ENCODE peak calls at places on chromosomes 4 and X, in six cellular contexts. One of them, this sample, is unnamed.

GRCh38 chr4:47372561-47372960 is 90.9 kb downstream of the COMMD8 start:
- DNase-seq in A549: no peak
- DNase-seq in upper lobe of left lung: no peak
- DNase-seq in body of pancreas: no peak
- DNase-seq in brain microvascular endothelial cell: no peak
- DNase-seq in ovary: no peak
- DNase-seq in this sample: no peak

GRCh38 chr4:105605493-105605892 is 53.1 kb downstream of the ARHGEF38 start:
- DNase-seq in ovary: no peak
- DNase-seq in brain microvascular endothelial cell: peak
- DNase-seq in body of pancreas: no peak
- DNase-seq in upper lobe of left lung: no peak
- DNase-seq in A549: no peak
- DNase-seq in this sample: no peak

GRCh38 chr4:61445374-61446063 is 245.4 kb downstream of the ADGRL3 start:
- DNase-seq in A549: no peak
- DNase-seq in upper lobe of left lung: no peak
- DNase-seq in body of pancreas: no peak
- DNase-seq in ovary: no peak
- DNase-seq in brain microvascular endothelial cell: no peak
- DNase-seq in this sample: no peak

GRCh38 chr4:10625130-10625529 is 59.4 kb downstream of the CLNK start:
- DNase-seq in brain microvascular endothelial cell: no peak
- DNase-seq in ovary: no peak
- DNase-seq in upper lobe of left lung: no peak
- DNase-seq in A549: no peak
- DNase-seq in body of pancreas: no peak
- DNase-seq in this sample: no peak

GRCh38 chr4:128244379-128244778 is 43.2 kb downstream of the PGRMC2 start:
- DNase-seq in A549: no peak
- DNase-seq in ovary: no peak
- DNase-seq in body of pancreas: no peak
- DNase-seq in upper lobe of left lung: no peak
- DNase-seq in brain microvascular endothelial cell: peak
- DNase-seq in this sample: no peak

GRCh38 chr4:6938237-6938636 is 28.6 kb downstream of the TBC1D14 start:
- DNase-seq in body of pancreas: no peak
- DNase-seq in upper lobe of left lung: peak
- DNase-seq in brain microvascular endothelial cell: no peak
- DNase-seq in A549: no peak
- DNase-seq in ovary: no peak
- DNase-seq in this sample: no peak

GRCh38 chr4:70518716-70519115 is 347 bp downstream of the AMTN start:
- DNase-seq in ovary: no peak
- DNase-seq in brain microvascular endothelial cell: no peak
- DNase-seq in A549: no peak
- DNase-seq in body of pancreas: no peak
- DNase-seq in upper lobe of left lung: no peak
- DNase-seq in this sample: no peak

GRCh38 chr4:48939785-48940184 is 33.2 kb upstream of the OCIAD2 start:
- DNase-seq in upper lobe of left lung: no peak
- DNase-seq in brain microvascular endothelial cell: peak
- DNase-seq in body of pancreas: no peak
- DNase-seq in ovary: no peak
- DNase-seq in A549: peak
- DNase-seq in this sample: no peak

GRCh38 chr4:1246111-1246881 is 2.6 kb downstream of the CTBP1 start:
- DNase-seq in ovary: peak
- DNase-seq in A549: no peak
- DNase-seq in body of pancreas: peak
- DNase-seq in upper lobe of left lung: peak
- DNase-seq in brain microvascular endothelial cell: no peak
- DNase-seq in this sample: no peak

GRCh38 chrX:6644411-6644810 is 109.5 kb upstream of the VCX3A start:
- DNase-seq in ovary: no peak
- DNase-seq in upper lobe of left lung: no peak
- DNase-seq in body of pancreas: no peak
- DNase-seq in A549: no peak
- DNase-seq in brain microvascular endothelial cell: no peak
- DNase-seq in this sample: no peak

GRCh38 chr4:94084155-94084554 is 123.5 kb upstream of the SMARCAD1 start:
- DNase-seq in brain microvascular endothelial cell: no peak
- DNase-seq in body of pancreas: no peak
- DNase-seq in ovary: no peak
- DNase-seq in upper lobe of left lung: no peak
- DNase-seq in A549: no peak
- DNase-seq in this sample: no peak

GRCh38 chr4:10013722-10014121 is 7.6 kb downstream of the SLC2A9 start:
- DNase-seq in ovary: no peak
- DNase-seq in brain microvascular endothelial cell: peak
- DNase-seq in body of pancreas: peak
- DNase-seq in A549: no peak
- DNase-seq in upper lobe of left lung: peak
- DNase-seq in this sample: peak

GRCh38 chr4:138414202-138414601 is 172.1 kb upstream of the SLC7A11 start:
- DNase-seq in upper lobe of left lung: no peak
- DNase-seq in body of pancreas: no peak
- DNase-seq in A549: no peak
- DNase-seq in ovary: no peak
- DNase-seq in brain microvascular endothelial cell: no peak
- DNase-seq in this sample: no peak

GRCh38 chr4:121654738-121655137 is 42.0 kb downstream of the ANXA5 start:
- DNase-seq in body of pancreas: no peak
- DNase-seq in A549: no peak
- DNase-seq in brain microvascular endothelial cell: no peak
- DNase-seq in ovary: no peak
- DNase-seq in upper lobe of left lung: no peak
- DNase-seq in this sample: no peak

GRCh38 chr4:109134268-109134667 is 168.2 kb downstream of the COL25A1 start:
- DNase-seq in A549: no peak
- DNase-seq in ovary: no peak
- DNase-seq in brain microvascular endothelial cell: no peak
- DNase-seq in upper lobe of left lung: no peak
- DNase-seq in body of pancreas: no peak
- DNase-seq in this sample: no peak

GRCh38 chrX:37746951-37747350 is 32.9 kb upstream of the CYBB start:
- DNase-seq in brain microvascular endothelial cell: no peak
- DNase-seq in A549: no peak
- DNase-seq in upper lobe of left lung: no peak
- DNase-seq in body of pancreas: no peak
- DNase-seq in ovary: no peak
- DNase-seq in this sample: no peak

GRCh38 chrX:20362268-20363002 is 95.7 kb upstream of the RPS6KA3 start:
- DNase-seq in body of pancreas: peak
- DNase-seq in ovary: no peak
- DNase-seq in upper lobe of left lung: peak
- DNase-seq in A549: peak
- DNase-seq in brain microvascular endothelial cell: peak
- DNase-seq in this sample: no peak

GRCh38 chr4:8128096-8128856 is 30.3 kb downstream of the ABLIM2 start:
- DNase-seq in ovary: no peak
- DNase-seq in body of pancreas: no peak
- DNase-seq in A549: no peak
- DNase-seq in upper lobe of left lung: no peak
- DNase-seq in brain microvascular endothelial cell: no peak
- DNase-seq in this sample: no peak

GRCh38 chr4:148023782-148024181 is 291.9 kb downstream of the ARHGAP10 start:
- DNase-seq in brain microvascular endothelial cell: no peak
- DNase-seq in upper lobe of left lung: no peak
- DNase-seq in body of pancreas: no peak
- DNase-seq in ovary: no peak
- DNase-seq in A549: no peak
- DNase-seq in this sample: no peak

GRCh38 chrX:29634516-29634915 is 580.8 kb upstream of the MAGEB2 start:
- DNase-seq in body of pancreas: no peak
- DNase-seq in A549: no peak
- DNase-seq in ovary: no peak
- DNase-seq in brain microvascular endothelial cell: no peak
- DNase-seq in upper lobe of left lung: no peak
- DNase-seq in this sample: no peak

GRCh38 chr4:179344861-179345260 is 1902.6 kb upstream of the AGA start:
- DNase-seq in brain microvascular endothelial cell: no peak
- DNase-seq in ovary: no peak
- DNase-seq in upper lobe of left lung: no peak
- DNase-seq in A549: no peak
- DNase-seq in body of pancreas: no peak
- DNase-seq in this sample: no peak

GRCh38 chrX:129736491-129736890 is 2.3 kb upstream of the XPNPEP2 start:
- DNase-seq in body of pancreas: no peak
- DNase-seq in brain microvascular endothelial cell: no peak
- DNase-seq in A549: no peak
- DNase-seq in upper lobe of left lung: no peak
- DNase-seq in ovary: no peak
- DNase-seq in this sample: no peak

GRCh38 chrX:129741880-129742758 is 3.3 kb downstream of the XPNPEP2 start:
- DNase-seq in brain microvascular endothelial cell: no peak
- DNase-seq in A549: no peak
- DNase-seq in ovary: no peak
- DNase-seq in upper lobe of left lung: no peak
- DNase-seq in body of pancreas: no peak
- DNase-seq in this sample: no peak

GRCh38 chrX:129739591-129739990 is 812 bp downstream of the XPNPEP2 start:
- DNase-seq in upper lobe of left lung: no peak
- DNase-seq in A549: no peak
- DNase-seq in brain microvascular endothelial cell: no peak
- DNase-seq in ovary: peak
- DNase-seq in body of pancreas: no peak
- DNase-seq in this sample: no peak

GRCh38 chrX:129737921-129738320 is 858 bp upstream of the XPNPEP2 start:
- DNase-seq in body of pancreas: no peak
- DNase-seq in upper lobe of left lung: no peak
- DNase-seq in ovary: no peak
- DNase-seq in brain microvascular endothelial cell: peak
- DNase-seq in A549: no peak
- DNase-seq in this sample: no peak

GRCh38 chrX:129738466-129739308 is at the start of gene XPNPEP2:
- DNase-seq in ovary: peak
- DNase-seq in body of pancreas: no peak
- DNase-seq in brain microvascular endothelial cell: no peak
- DNase-seq in upper lobe of left lung: no peak
- DNase-seq in A549: no peak
- DNase-seq in this sample: no peak
- H3K27ac ChIP-seq in ovary: no peak
- H3K27ac ChIP-seq in body of pancreas: no peak
- H3K27ac ChIP-seq in brain microvascular endothelial cell: no peak
- H3K27ac ChIP-seq in upper lobe of left lung: no peak
- H3K27ac ChIP-seq in A549: no peak
- H3K27ac ChIP-seq in this sample: no peak

DNA sequence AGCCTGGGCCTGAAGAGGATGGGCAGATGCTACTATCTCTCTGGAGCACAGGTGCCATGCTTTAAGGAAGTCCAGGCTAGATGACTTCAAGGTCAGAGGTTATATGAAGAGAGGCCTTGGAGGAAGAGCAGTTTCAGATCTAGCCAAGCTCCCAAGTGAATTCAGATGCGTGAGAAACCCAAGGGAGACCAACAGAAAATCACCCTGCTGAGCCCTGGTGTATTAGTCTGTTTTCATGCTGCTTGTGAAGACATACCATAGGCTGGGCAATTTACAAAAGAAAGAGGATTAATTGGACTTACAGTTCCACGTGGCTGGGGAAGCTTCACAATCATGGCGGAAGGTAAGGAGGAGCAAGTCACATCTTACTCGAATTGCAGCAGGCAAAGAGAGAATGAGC is 47.8 kb upstream of the LGI2 start:
- DNase-seq in body of pancreas: no peak
- DNase-seq in A549: no peak
- DNase-seq in upper lobe of left lung: no peak
- DNase-seq in brain microvascular endothelial cell: no peak
- DNase-seq in ovary: no peak
- DNase-seq in this sample: no peak
- H3K27ac ChIP-seq in body of pancreas: no peak
- H3K27ac ChIP-seq in A549: no peak
- H3K27ac ChIP-seq in upper lobe of left lung: no peak
- H3K27ac ChIP-seq in brain microvascular endothelial cell: no peak
- H3K27ac ChIP-seq in ovary: no peak
- H3K27ac ChIP-seq in this sample: no peak

GRCh38 chr4:168848112-168848511 is 161.9 kb downstream of the CBR4 start:
- DNase-seq in ovary: no peak
- DNase-seq in brain microvascular endothelial cell: no peak
- DNase-seq in upper lobe of left lung: peak
- DNase-seq in body of pancreas: no peak
- DNase-seq in A549: no peak
- DNase-seq in this sample: no peak
- H3K27ac ChIP-seq in ovary: peak
- H3K27ac ChIP-seq in brain microvascular endothelial cell: peak
- H3K27ac ChIP-seq in upper lobe of left lung: peak
- H3K27ac ChIP-seq in body of pancreas: peak
- H3K27ac ChIP-seq in A549: peak
- H3K27ac ChIP-seq in this sample: peak

GRCh38 chr4:139816856-139817255 is 151.2 kb downstream of the MGST2 start:
- DNase-seq in ovary: no peak
- DNase-seq in body of pancreas: no peak
- DNase-seq in brain microvascular endothelial cell: no peak
- DNase-seq in A549: no peak
- DNase-seq in upper lobe of left lung: no peak
- DNase-seq in this sample: no peak
- H3K27ac ChIP-seq in ovary: peak
- H3K27ac ChIP-seq in body of pancreas: no peak
- H3K27ac ChIP-seq in brain microvascular endothelial cell: no peak
- H3K27ac ChIP-seq in A549: no peak
- H3K27ac ChIP-seq in upper lobe of left lung: no peak
- H3K27ac ChIP-seq in this sample: no peak

GRCh38 chr4:16225139-16225538 is 1.1 kb downstream of the TAPT1 start:
- DNase-seq in A549: no peak
- DNase-seq in upper lobe of left lung: no peak
- DNase-seq in brain microvascular endothelial cell: no peak
- DNase-seq in ovary: no peak
- DNase-seq in body of pancreas: no peak
- DNase-seq in this sample: no peak

GRCh38 chr4:16225681-16225995 is 633 bp downstream of the TAPT1 start:
- DNase-seq in body of pancreas: no peak
- DNase-seq in brain microvascular endothelial cell: no peak
- DNase-seq in ovary: no peak
- DNase-seq in upper lobe of left lung: no peak
- DNase-seq in A549: no peak
- DNase-seq in this sample: no peak

GRCh38 chr4:16222957-16223527 is 3.2 kb downstream of the TAPT1 start:
- DNase-seq in brain microvascular endothelial cell: no peak
- DNase-seq in upper lobe of left lung: no peak
- DNase-seq in body of pancreas: no peak
- DNase-seq in ovary: no peak
- DNase-seq in A549: no peak
- DNase-seq in this sample: no peak

GRCh38 chr4:16224669-16225068 is 1.6 kb downstream of the TAPT1 start:
- DNase-seq in brain microvascular endothelial cell: no peak
- DNase-seq in upper lobe of left lung: no peak
- DNase-seq in A549: no peak
- DNase-seq in ovary: no peak
- DNase-seq in body of pancreas: no peak
- DNase-seq in this sample: no peak

DNA sequence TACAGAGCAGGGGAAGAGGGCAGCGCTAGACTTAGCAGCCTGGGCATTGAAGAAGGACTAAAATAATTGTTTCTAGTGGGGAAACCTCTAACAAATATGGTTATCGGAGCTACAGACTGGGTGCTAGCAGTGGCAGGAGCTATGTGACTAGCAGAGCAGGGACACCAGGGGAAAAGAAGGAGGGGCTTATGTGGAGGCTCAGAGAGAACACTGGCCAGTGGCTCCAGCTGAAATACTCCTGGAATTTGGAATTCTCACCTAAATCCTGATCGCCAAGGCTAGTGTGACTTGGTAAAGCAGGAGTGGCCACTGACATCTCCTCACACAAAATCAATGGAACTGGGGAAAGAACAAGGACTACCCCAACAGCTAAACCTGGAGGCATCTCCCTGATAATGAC is 2.0 kb downstream of the TAPT1 start:
- DNase-seq in ovary: no peak
- DNase-seq in brain microvascular endothelial cell: no peak
- DNase-seq in body of pancreas: no peak
- DNase-seq in A549: no peak
- DNase-seq in upper lobe of left lung: no peak
- DNase-seq in this sample: no peak
- H3K27ac ChIP-seq in ovary: no peak
- H3K27ac ChIP-seq in brain microvascular endothelial cell: no peak
- H3K27ac ChIP-seq in body of pancreas: peak
- H3K27ac ChIP-seq in A549: peak
- H3K27ac ChIP-seq in upper lobe of left lung: no peak
- H3K27ac ChIP-seq in this sample: no peak